ENCODE peak calls at places on chromosomes 13 and 19, in seven cellular contexts. N is AG10803, O is cardiac fibroblast, M is thoracic aorta, P is NB4, J is endodermal cell, I is adrenal gland. C is an unnamed sample.

GRCh38 chr19:40502647-40503046 is 35.8 kb downstream of the SPTBN4 start:
- DNase-seq in N (no peak), O (no peak), M (no peak), P (no peak), J (peak; percentile 81), I (no peak), C (no peak)

GRCh38 chr13:45961468-45961867 is 91.1 kb downstream of the ZC3H13 start:
- DNase-seq in N (no peak), O (no peak), M (no peak), P (no peak), J (no peak), I (no peak), C (no peak)

GRCh38 chr19:48397263-48397635 is 3.8 kb downstream of the GRIN2D start:
- DNase-seq in N (no peak), O (no peak), M (no peak), P (no peak), J (no peak), I (no peak), C (no peak)

GRCh38 chr19:23002690-23003422 is at the start of gene ZNF728:
- DNase-seq in N (no peak), O (peak; percentile 4), M (peak; percentile 54), P (no peak), J (no peak), I (peak; percentile 54), C (no peak)

GRCh38 chr13:52969373-52969772 is 59.2 kb upstream of the OLFM4 start:
- DNase-seq in N (no peak), O (no peak), M (no peak), P (no peak), J (no peak), I (no peak), C (no peak)

GRCh38 chr13:78862460-78862859 is 203.5 kb upstream of the OBI1 start:
- DNase-seq in N (no peak), O (no peak), M (no peak), P (no peak), J (no peak), I (no peak), C (no peak)

GRCh38 chr13:101869553-101869952 is 417.1 kb downstream of the ITGBL1 start:
- DNase-seq in N (peak; percentile 43), O (no peak), M (no peak), P (no peak), J (no peak), I (no peak), C (no peak)

GRCh38 chr19:33620611-33621010 is 1.1 kb upstream of the CHST8 start:
- DNase-seq in N (no peak), O (no peak), M (no peak), P (no peak), J (no peak), I (no peak), C (no peak)

GRCh38 chr19:57302727-57303401 is 17.4 kb upstream of the ZNF543 start:
- DNase-seq in N (no peak), O (peak; percentile 55), M (no peak), P (no peak), J (peak; percentile 66), I (no peak), C (no peak)

GRCh38 chr13:52832268-52832667 is 16.2 kb downstream of the PCDH8 start:
- DNase-seq in N (no peak), O (no peak), M (no peak), P (no peak), J (peak; percentile 28), I (no peak), C (no peak)

GRCh38 chr19:789473-790052 is 7.7 kb upstream of the PTBP1 start:
- DNase-seq in N (peak; percentile 35), O (no peak), M (no peak), P (peak; percentile 20), J (no peak), I (no peak), C (no peak)

GRCh38 chr19:35901854-35902661 is at the start of gene HCST:
- DNase-seq in N (peak; percentile 93), O (peak; percentile 11), M (no peak), P (peak; percentile 81), J (no peak), I (no peak), C (peak; percentile 65)

DNA sequence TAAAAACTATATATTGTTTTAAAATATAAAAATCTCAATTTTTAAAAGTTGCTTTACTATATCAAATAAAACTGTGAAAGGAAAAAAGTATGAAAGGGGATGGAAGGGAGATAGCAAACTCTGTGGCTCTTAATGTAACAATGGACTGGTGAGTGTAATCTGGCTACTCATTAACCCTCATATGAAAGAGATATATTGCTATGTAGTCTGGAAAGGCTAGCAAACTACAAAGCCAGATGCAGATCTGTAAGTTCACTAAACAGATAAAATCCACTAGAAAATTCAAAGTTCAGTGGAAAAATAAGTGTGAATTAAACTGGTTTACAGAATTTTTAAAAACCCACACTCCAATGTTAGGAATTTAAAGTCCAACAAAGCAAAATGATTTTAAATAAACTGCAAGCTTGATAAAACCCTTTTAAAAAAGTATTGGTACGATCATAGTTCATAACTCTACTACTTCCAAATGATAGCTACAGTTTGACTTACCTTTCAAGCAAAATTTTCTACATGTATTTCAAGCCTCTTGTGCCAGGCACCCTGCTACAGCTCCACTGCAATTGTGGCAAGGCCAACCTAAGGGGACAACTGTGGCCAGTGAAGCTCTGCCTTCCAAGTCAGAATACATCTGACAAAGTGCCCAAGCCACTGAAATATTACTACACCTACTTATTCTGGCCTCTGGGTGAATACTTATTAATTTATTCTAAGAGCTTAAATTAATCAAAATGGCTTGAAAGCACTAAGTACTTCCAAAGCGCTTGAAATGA is 647 bp upstream of the ELF1 start:
- DNase-seq in N (no peak), O (no peak), M (no peak), P (no peak), J (no peak), I (no peak), C (no peak)
- H3K4me3 ChIP-seq in N (no peak overlapping the region), O (no peak overlapping the region), M (no peak overlapping the region), P (peak overlapping the region; percentile 92), J (peak overlapping the region; percentile 71), I (no peak overlapping the region), C (no peak overlapping the region)

DNA sequence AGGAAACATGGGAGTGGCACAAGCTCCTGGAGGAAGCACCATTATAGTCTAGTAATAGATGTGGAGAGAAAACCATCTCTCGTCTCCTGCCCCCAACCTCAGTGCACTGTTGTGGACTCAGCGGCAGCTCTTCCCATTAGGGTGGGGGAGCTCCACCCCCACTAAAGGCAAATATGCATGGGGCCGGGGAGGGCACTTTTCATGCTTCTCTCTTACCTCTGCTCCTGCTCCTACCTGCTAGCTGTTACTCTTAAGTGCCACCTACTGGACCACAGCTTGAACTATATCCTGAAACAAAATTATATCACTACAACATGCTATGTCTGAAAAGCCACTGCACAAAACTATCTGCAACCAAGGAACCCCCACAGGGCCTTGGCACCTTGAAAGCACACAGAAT is 112.6 kb upstream of the DACH1 start:
- DNase-seq in N (no peak), O (no peak), M (no peak), P (peak; percentile 42), J (peak; percentile 62), I (no peak), C (no peak)
- TF ChIP-seq CTCF in N (no peak), O (no peak), M (no peak), P (peak; percentile 46), J (peak; percentile 79), I (no peak), C (no peak)

GRCh38 chr19:13882419-13882795 is 5.5 kb downstream of the NANOS3 start:
- DNase-seq in N (no peak), O (no peak), M (no peak), P (no peak), J (no peak), I (no peak), C (no peak)
- H3K4me3 ChIP-seq in N (no peak overlapping the region), O (no peak overlapping the region), M (no peak overlapping the region), P (no peak overlapping the region), J (no peak overlapping the region), I (no peak overlapping the region), C (no peak overlapping the region)

GRCh38 chr13:110616103-110617101 is 1.1 kb downstream of the NAXD start:
- DNase-seq in N (peak; percentile 62), O (peak; percentile 85), M (peak; percentile 30), P (peak; percentile 62), J (peak; percentile 69), I (peak; percentile 64), C (peak; percentile 67)
- TF ChIP-seq CTCF in N (peak; percentile 30), O (no peak), M (no peak), P (peak; percentile 9), J (peak; percentile 40), I (no peak), C (peak; percentile 4)

GRCh38 chr13:23574421-23574820 is 4.2 kb downstream of the TNFRSF19 start:
- DNase-seq in N (no peak), O (no peak), M (no peak), P (no peak), J (no peak), I (no peak), C (no peak)

GRCh38 chr13:23570931-23571330 is 719 bp downstream of the TNFRSF19 start:
- DNase-seq in N (peak; percentile 54), O (peak; percentile 22), M (no peak), P (no peak), J (no peak), I (no peak), C (no peak)

GRCh38 chr13:23572836-23573235 is 2.6 kb downstream of the TNFRSF19 start:
- DNase-seq in N (no peak), O (no peak), M (no peak), P (no peak), J (no peak), I (no peak), C (no peak)

GRCh38 chr13:23567792-23568480 is 2.3 kb upstream of the TNFRSF19 start:
- DNase-seq in N (peak; percentile 36), O (no peak), M (no peak), P (no peak), J (peak; percentile 56), I (no peak), C (no peak)

DNA sequence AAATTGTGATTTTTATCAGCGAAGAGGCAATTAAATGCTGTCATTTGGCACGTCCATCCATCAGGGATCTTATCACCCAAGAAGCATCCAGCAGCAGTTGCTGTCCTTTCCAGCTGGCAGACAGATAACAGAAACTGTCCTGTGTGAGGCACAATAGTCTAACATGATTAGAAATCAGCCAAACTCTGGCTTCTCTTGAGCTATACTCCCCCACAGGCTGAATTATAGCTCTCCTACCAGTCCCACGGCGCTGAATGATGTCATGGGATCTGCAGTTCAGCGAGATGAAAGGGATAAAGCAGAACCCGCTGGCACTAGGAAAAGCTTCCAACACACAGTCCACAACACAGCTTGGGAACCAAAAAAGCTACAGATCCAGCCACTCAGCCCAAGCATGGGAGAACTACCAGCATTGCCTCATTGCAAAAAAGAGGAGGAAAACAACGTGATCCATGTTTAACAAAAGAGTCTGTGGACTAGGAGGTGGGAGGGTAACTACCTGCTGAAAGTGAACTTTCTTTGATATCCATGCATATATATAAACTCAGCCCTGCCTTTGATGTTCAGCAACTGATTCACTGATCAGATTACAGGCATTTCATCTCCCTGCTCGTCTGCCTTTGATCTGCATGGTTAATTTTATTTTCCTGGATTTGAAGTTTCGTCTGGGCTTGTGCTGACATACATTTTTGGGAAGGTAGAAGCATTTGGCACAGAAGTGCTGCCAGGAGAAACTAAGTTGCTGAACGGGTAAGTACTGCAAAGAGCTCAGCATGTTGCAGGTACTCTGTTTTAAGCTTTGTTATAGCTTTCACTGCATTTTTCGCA is at the start of gene TNFRSF19:
- DNase-seq in N (peak; percentile 88), O (peak; percentile 65), M (no peak), P (no peak), J (peak; percentile 63), I (peak; percentile 48), C (peak; percentile 75)
- H3K4me3 ChIP-seq in N (peak within 1 kb of the TSS; percentile 62), O (no peak within 1 kb of the TSS), M (no peak within 1 kb of the TSS), P (no peak within 1 kb of the TSS), J (peak within 1 kb of the TSS; percentile 29), I (no peak within 1 kb of the TSS), C (no peak within 1 kb of the TSS)

GRCh38 chr13:42478531-42479156 is 95.3 kb upstream of the TNFSF11 start:
- DNase-seq in N (no peak), O (peak; percentile 59), M (no peak), P (peak; percentile 18), J (peak; percentile 55), I (no peak), C (peak; percentile 57)
- TF ChIP-seq CTCF in N (peak; percentile 40), O (peak; percentile 50), M (no peak), P (peak; percentile 34), J (peak; percentile 71), I (no peak), C (peak; percentile 70)